ENCODE peak calls at places on chromosomes 7 and 10, in four cellular contexts. One of them, this sample, is unnamed.

GRCh38 chr7:66529889-66530615 is 98.6 kb upstream of the KCTD7 start:
- DNase-seq in fibroblast of lung: peak
- DNase-seq in sigmoid colon: no peak
- DNase-seq in endothelial cell: no peak
- DNase-seq in this sample: no peak

GRCh38 chr7:90409667-90410066 is 6.4 kb downstream of the CLDN12 start:
- DNase-seq in endothelial cell: no peak
- DNase-seq in sigmoid colon: no peak
- DNase-seq in fibroblast of lung: peak
- DNase-seq in this sample: no peak

GRCh38 chr7:148697950-148698396 is 730 bp upstream of the CUL1 start:
- DNase-seq in endothelial cell: no peak
- DNase-seq in fibroblast of lung: peak
- DNase-seq in sigmoid colon: peak
- DNase-seq in this sample: no peak

GRCh38 chr10:84668186-84668763 is 339.9 kb downstream of the CCSER2 start:
- DNase-seq in fibroblast of lung: no peak
- DNase-seq in sigmoid colon: no peak
- DNase-seq in endothelial cell: no peak
- DNase-seq in this sample: no peak

GRCh38 chr10:86870679-86871078 is 86.7 kb downstream of the MMRN2 start:
- DNase-seq in fibroblast of lung: no peak
- DNase-seq in sigmoid colon: no peak
- DNase-seq in endothelial cell: no peak
- DNase-seq in this sample: no peak

GRCh38 chr10:91061608-91062007 is 140.7 kb upstream of the ANKRD1 start:
- DNase-seq in sigmoid colon: no peak
- DNase-seq in endothelial cell: no peak
- DNase-seq in fibroblast of lung: no peak
- DNase-seq in this sample: no peak

GRCh38 chr7:157422279-157422678 is 85.5 kb downstream of the DNAJB6 start:
- DNase-seq in endothelial cell: no peak
- DNase-seq in fibroblast of lung: no peak
- DNase-seq in sigmoid colon: no peak
- DNase-seq in this sample: no peak

GRCh38 chr10:6123467-6124042 is 34.7 kb downstream of the RBM17 start:
- DNase-seq in endothelial cell: no peak
- DNase-seq in sigmoid colon: no peak
- DNase-seq in fibroblast of lung: no peak
- DNase-seq in this sample: no peak

GRCh38 chr10:132420469-132421376 is 23.7 kb downstream of the PWWP2B start:
- DNase-seq in endothelial cell: no peak
- DNase-seq in sigmoid colon: no peak
- DNase-seq in fibroblast of lung: no peak
- DNase-seq in this sample: no peak

GRCh38 chr7:152762056-152762455 is 2.5 kb downstream of the ACTR3B start:
- DNase-seq in endothelial cell: no peak
- DNase-seq in sigmoid colon: no peak
- DNase-seq in fibroblast of lung: peak
- DNase-seq in this sample: no peak

GRCh38 chr10:119024882-119025281 is 4.6 kb upstream of the NANOS1 start:
- DNase-seq in sigmoid colon: peak
- DNase-seq in endothelial cell: no peak
- DNase-seq in fibroblast of lung: no peak
- DNase-seq in this sample: no peak

GRCh38 chr7:135272303-135272702 is 38.7 kb downstream of the STRA8 start:
- DNase-seq in sigmoid colon: no peak
- DNase-seq in fibroblast of lung: no peak
- DNase-seq in endothelial cell: no peak
- DNase-seq in this sample: no peak

GRCh38 chr7:30389793-30390192 is 88.8 kb downstream of the NOD1 start:
- DNase-seq in fibroblast of lung: no peak
- DNase-seq in endothelial cell: no peak
- DNase-seq in sigmoid colon: no peak
- DNase-seq in this sample: no peak

GRCh38 chr7:113109718-113110117 is 8.6 kb downstream of the SMIM30 start:
- DNase-seq in sigmoid colon: no peak
- DNase-seq in endothelial cell: no peak
- DNase-seq in fibroblast of lung: no peak
- DNase-seq in this sample: no peak

DNA sequence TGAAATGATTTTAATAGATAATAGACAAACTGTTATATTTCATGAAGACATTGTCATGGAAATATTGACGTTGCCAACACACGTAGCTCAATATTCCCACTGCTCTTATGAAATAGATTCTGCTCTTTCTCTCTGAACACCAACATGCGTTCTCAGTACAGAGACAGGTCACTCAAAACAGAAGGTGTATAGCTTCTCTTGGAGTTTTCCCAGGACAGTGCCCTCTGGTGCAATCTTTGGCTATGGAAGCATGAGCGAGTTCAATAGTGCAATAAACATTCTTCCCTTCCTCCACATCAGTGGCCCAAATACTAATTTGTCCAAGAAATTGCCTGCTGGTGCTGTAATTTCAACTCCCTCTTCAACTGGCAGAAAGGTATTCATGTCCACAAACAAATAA is 145.3 kb downstream of the MAGI2 start:
- DNase-seq in sigmoid colon: no peak
- DNase-seq in fibroblast of lung: no peak
- DNase-seq in endothelial cell: no peak
- DNase-seq in this sample: no peak
- TF ChIP-seq CTCF in sigmoid colon: no peak
- TF ChIP-seq CTCF in fibroblast of lung: peak
- TF ChIP-seq CTCF in endothelial cell: no peak
- TF ChIP-seq CTCF in this sample: no peak

GRCh38 chr10:69093933-69094332 is 6.0 kb downstream of the SRGN start:
- DNase-seq in endothelial cell: no peak
- DNase-seq in fibroblast of lung: peak
- DNase-seq in sigmoid colon: no peak
- DNase-seq in this sample: no peak
- TF ChIP-seq CTCF in endothelial cell: no peak
- TF ChIP-seq CTCF in fibroblast of lung: peak
- TF ChIP-seq CTCF in sigmoid colon: no peak
- TF ChIP-seq CTCF in this sample: no peak

GRCh38 chr10:34305189-34305588 is 509.9 kb downstream of the PARD3 start:
- DNase-seq in sigmoid colon: no peak
- DNase-seq in endothelial cell: peak
- DNase-seq in fibroblast of lung: no peak
- DNase-seq in this sample: no peak
- TF ChIP-seq CTCF in sigmoid colon: no peak
- TF ChIP-seq CTCF in endothelial cell: peak
- TF ChIP-seq CTCF in fibroblast of lung: no peak
- TF ChIP-seq CTCF in this sample: peak

GRCh38 chr7:4911111-4911828 is 27.8 kb upstream of the RADIL start:
- DNase-seq in sigmoid colon: no peak
- DNase-seq in endothelial cell: no peak
- DNase-seq in fibroblast of lung: no peak
- DNase-seq in this sample: no peak

GRCh38 chr7:4919969-4920766 is 36.7 kb upstream of the RADIL start:
- DNase-seq in fibroblast of lung: no peak
- DNase-seq in endothelial cell: no peak
- DNase-seq in sigmoid colon: no peak
- DNase-seq in this sample: no peak

GRCh38 chr7:4916115-4916514 is 32.6 kb upstream of the RADIL start:
- DNase-seq in endothelial cell: no peak
- DNase-seq in fibroblast of lung: no peak
- DNase-seq in sigmoid colon: no peak
- DNase-seq in this sample: no peak
- TF ChIP-seq CTCF in endothelial cell: no peak
- TF ChIP-seq CTCF in fibroblast of lung: no peak
- TF ChIP-seq CTCF in sigmoid colon: no peak
- TF ChIP-seq CTCF in this sample: no peak

GRCh38 chr10:123284022-123284421 is 129.8 kb downstream of the BUB3 start:
- DNase-seq in fibroblast of lung: no peak
- DNase-seq in endothelial cell: no peak
- DNase-seq in sigmoid colon: no peak
- DNase-seq in this sample: no peak
- TF ChIP-seq CTCF in fibroblast of lung: no peak
- TF ChIP-seq CTCF in endothelial cell: no peak
- TF ChIP-seq CTCF in sigmoid colon: no peak
- TF ChIP-seq CTCF in this sample: peak